ENCODE peak calls at places on chromosomes 13 and 19, in ten cellular contexts. One of them, this sample, is unnamed.

GRCh38 chr19:6532244-6532999 is 1.6 kb downstream of the TNFSF9 start:
- DNase-seq in DMS153: no peak
- DNase-seq in small intestine: no peak
- DNase-seq in D341Med: peak; percentile 41
- DNase-seq in EH: no peak
- DNase-seq in HTR-8/SVneo: no peak
- DNase-seq in HFFc6: no peak
- DNase-seq in NCI-H187: no peak
- DNase-seq in left cardiac atrium: no peak
- DNase-seq in foreskin fibroblast: no peak
- DNase-seq in this sample: no peak

GRCh38 chr13:25300861-25301346 is 521 bp upstream of the NUP58 start:
- DNase-seq in DMS153: no peak
- DNase-seq in small intestine: no peak
- DNase-seq in D341Med: peak; percentile 40
- DNase-seq in EH: no peak
- DNase-seq in HTR-8/SVneo: no peak
- DNase-seq in HFFc6: no peak
- DNase-seq in NCI-H187: no peak
- DNase-seq in left cardiac atrium: peak; percentile 42
- DNase-seq in foreskin fibroblast: no peak
- DNase-seq in this sample: peak; percentile 34

GRCh38 chr19:45103200-45103624 is 10.2 kb downstream of the PPP1R37 start:
- DNase-seq in DMS153: no peak
- DNase-seq in small intestine: no peak
- DNase-seq in D341Med: no peak
- DNase-seq in EH: peak; percentile 68
- DNase-seq in HTR-8/SVneo: no peak
- DNase-seq in HFFc6: no peak
- DNase-seq in NCI-H187: no peak
- DNase-seq in left cardiac atrium: no peak
- DNase-seq in foreskin fibroblast: peak; percentile 73
- DNase-seq in this sample: peak; percentile 44

GRCh38 chr13:92804346-92804745 is 422.3 kb upstream of the GPC6 start:
- DNase-seq in DMS153: no peak
- DNase-seq in small intestine: no peak
- DNase-seq in D341Med: no peak
- DNase-seq in EH: peak; percentile 56
- DNase-seq in HTR-8/SVneo: no peak
- DNase-seq in HFFc6: peak; percentile 31
- DNase-seq in NCI-H187: no peak
- DNase-seq in left cardiac atrium: no peak
- DNase-seq in foreskin fibroblast: peak; percentile 81
- DNase-seq in this sample: peak; percentile 64

GRCh38 chr19:39996218-39996810 is 546 bp upstream of the ZNF546 start:
- DNase-seq in DMS153: no peak
- DNase-seq in small intestine: no peak
- DNase-seq in D341Med: peak; percentile 66
- DNase-seq in EH: peak; percentile 78
- DNase-seq in HTR-8/SVneo: peak; percentile 51
- DNase-seq in HFFc6: peak; percentile 81
- DNase-seq in NCI-H187: no peak
- DNase-seq in left cardiac atrium: peak; percentile 26
- DNase-seq in foreskin fibroblast: peak; percentile 61
- DNase-seq in this sample: peak; percentile 78

GRCh38 chr19:58439576-58440554 is at the start of gene ZNF132:
- DNase-seq in DMS153: peak; percentile 99
- DNase-seq in small intestine: peak; percentile 100
- DNase-seq in D341Med: peak; percentile 88
- DNase-seq in EH: peak; percentile 100
- DNase-seq in HTR-8/SVneo: peak; percentile 96
- DNase-seq in HFFc6: peak; percentile 99
- DNase-seq in NCI-H187: peak; percentile 91
- DNase-seq in left cardiac atrium: peak; percentile 98
- DNase-seq in foreskin fibroblast: peak; percentile 100
- DNase-seq in this sample: peak; percentile 100

GRCh38 chr19:6288737-6289136 is 9.0 kb upstream of the MLLT1 start:
- DNase-seq in DMS153: no peak
- DNase-seq in small intestine: no peak
- DNase-seq in D341Med: no peak
- DNase-seq in EH: no peak
- DNase-seq in HTR-8/SVneo: no peak
- DNase-seq in HFFc6: no peak
- DNase-seq in NCI-H187: no peak
- DNase-seq in left cardiac atrium: no peak
- DNase-seq in foreskin fibroblast: no peak
- DNase-seq in this sample: no peak

GRCh38 chr13:70995338-70995737 is 871.7 kb downstream of the DACH1 start:
- DNase-seq in DMS153: no peak
- DNase-seq in small intestine: no peak
- DNase-seq in D341Med: no peak
- DNase-seq in EH: no peak
- DNase-seq in HTR-8/SVneo: no peak
- DNase-seq in HFFc6: no peak
- DNase-seq in NCI-H187: no peak
- DNase-seq in left cardiac atrium: no peak
- DNase-seq in foreskin fibroblast: no peak
- DNase-seq in this sample: no peak

GRCh38 chr19:2049741-2050348 is 1.2 kb downstream of the MKNK2 start:
- DNase-seq in DMS153: no peak
- DNase-seq in small intestine: peak; percentile 84
- DNase-seq in D341Med: no peak
- DNase-seq in EH: peak; percentile 66
- DNase-seq in HTR-8/SVneo: peak; percentile 41
- DNase-seq in HFFc6: peak; percentile 83
- DNase-seq in NCI-H187: no peak
- DNase-seq in left cardiac atrium: peak; percentile 80
- DNase-seq in foreskin fibroblast: peak; percentile 75
- DNase-seq in this sample: peak; percentile 67

GRCh38 chr19:54178581-54179261 is 5.8 kb upstream of the TMC4 start:
- DNase-seq in DMS153: peak; percentile 75
- DNase-seq in small intestine: no peak
- DNase-seq in D341Med: peak; percentile 78
- DNase-seq in EH: no peak
- DNase-seq in HTR-8/SVneo: no peak
- DNase-seq in HFFc6: no peak
- DNase-seq in NCI-H187: peak; percentile 53
- DNase-seq in left cardiac atrium: no peak
- DNase-seq in foreskin fibroblast: no peak
- DNase-seq in this sample: no peak

GRCh38 chr13:67063036-67063435 is 167.1 kb downstream of the PCDH9 start:
- DNase-seq in DMS153: peak; percentile 9
- DNase-seq in small intestine: no peak
- DNase-seq in D341Med: no peak
- DNase-seq in EH: no peak
- DNase-seq in HTR-8/SVneo: no peak
- DNase-seq in HFFc6: no peak
- DNase-seq in NCI-H187: peak; percentile 18
- DNase-seq in left cardiac atrium: no peak
- DNase-seq in foreskin fibroblast: no peak
- DNase-seq in this sample: no peak

GRCh38 chr13:31436478-31436877 is 236.7 kb downstream of the B3GLCT start:
- DNase-seq in DMS153: no peak
- DNase-seq in small intestine: no peak
- DNase-seq in D341Med: no peak
- DNase-seq in EH: no peak
- DNase-seq in HTR-8/SVneo: no peak
- DNase-seq in HFFc6: no peak
- DNase-seq in NCI-H187: no peak
- DNase-seq in left cardiac atrium: no peak
- DNase-seq in foreskin fibroblast: no peak
- DNase-seq in this sample: no peak

GRCh38 chr13:20065516-20065915 is 95.3 kb downstream of the GJA3 start:
- DNase-seq in DMS153: no peak
- DNase-seq in small intestine: no peak
- DNase-seq in D341Med: no peak
- DNase-seq in EH: no peak
- DNase-seq in HTR-8/SVneo: no peak
- DNase-seq in HFFc6: no peak
- DNase-seq in NCI-H187: no peak
- DNase-seq in left cardiac atrium: no peak
- DNase-seq in foreskin fibroblast: no peak
- DNase-seq in this sample: no peak

GRCh38 chr13:113916330-113916815 is 52.5 kb upstream of the GAS6 start:
- DNase-seq in DMS153: no peak
- DNase-seq in small intestine: no peak
- DNase-seq in D341Med: no peak
- DNase-seq in EH: peak; percentile 47
- DNase-seq in HTR-8/SVneo: no peak
- DNase-seq in HFFc6: peak; percentile 49
- DNase-seq in NCI-H187: no peak
- DNase-seq in left cardiac atrium: no peak
- DNase-seq in foreskin fibroblast: peak; percentile 82
- DNase-seq in this sample: peak; percentile 88

GRCh38 chr19:55600336-55601028 is 394 bp downstream of the ZNF524 start:
- DNase-seq in DMS153: peak; percentile 67
- DNase-seq in small intestine: no peak
- DNase-seq in D341Med: peak; percentile 92
- DNase-seq in EH: peak; percentile 54
- DNase-seq in HTR-8/SVneo: peak; percentile 65
- DNase-seq in HFFc6: no peak
- DNase-seq in NCI-H187: peak; percentile 95
- DNase-seq in left cardiac atrium: peak; percentile 80
- DNase-seq in foreskin fibroblast: peak; percentile 75
- DNase-seq in this sample: no peak

GRCh38 chr19:38277969-38278680 is 13.8 kb downstream of the SPINT2 start:
- DNase-seq in DMS153: no peak
- DNase-seq in small intestine: peak; percentile 66
- DNase-seq in D341Med: no peak
- DNase-seq in EH: peak; percentile 98
- DNase-seq in HTR-8/SVneo: no peak
- DNase-seq in HFFc6: peak; percentile 57
- DNase-seq in NCI-H187: no peak
- DNase-seq in left cardiac atrium: peak; percentile 84
- DNase-seq in foreskin fibroblast: peak; percentile 78
- DNase-seq in this sample: peak; percentile 21

GRCh38 chr13:45506811-45507210 is 42.1 kb downstream of the COG3 start:
- DNase-seq in DMS153: no peak
- DNase-seq in small intestine: no peak
- DNase-seq in D341Med: no peak
- DNase-seq in EH: no peak
- DNase-seq in HTR-8/SVneo: no peak
- DNase-seq in HFFc6: no peak
- DNase-seq in NCI-H187: no peak
- DNase-seq in left cardiac atrium: no peak
- DNase-seq in foreskin fibroblast: no peak
- DNase-seq in this sample: no peak

GRCh38 chr19:19636573-19636972 is 6.9 kb downstream of the GMIP start:
- DNase-seq in DMS153: no peak
- DNase-seq in small intestine: no peak
- DNase-seq in D341Med: no peak
- DNase-seq in EH: no peak
- DNase-seq in HTR-8/SVneo: no peak
- DNase-seq in HFFc6: no peak
- DNase-seq in NCI-H187: no peak
- DNase-seq in left cardiac atrium: no peak
- DNase-seq in foreskin fibroblast: no peak
- DNase-seq in this sample: no peak

GRCh38 chr13:114043421-114044053 is 69.7 kb upstream of the C13orf46 start:
- DNase-seq in DMS153: no peak
- DNase-seq in small intestine: no peak
- DNase-seq in D341Med: peak; percentile 82
- DNase-seq in EH: peak; percentile 70
- DNase-seq in HTR-8/SVneo: no peak
- DNase-seq in HFFc6: no peak
- DNase-seq in NCI-H187: no peak
- DNase-seq in left cardiac atrium: peak; percentile 70
- DNase-seq in foreskin fibroblast: peak; percentile 95
- DNase-seq in this sample: peak; percentile 99

GRCh38 chr13:51874651-51875050 is 12.9 kb downstream of the CCDC70 start:
- DNase-seq in DMS153: peak; percentile 17
- DNase-seq in small intestine: no peak
- DNase-seq in D341Med: no peak
- DNase-seq in EH: no peak
- DNase-seq in HTR-8/SVneo: no peak
- DNase-seq in HFFc6: no peak
- DNase-seq in NCI-H187: peak; percentile 72
- DNase-seq in left cardiac atrium: no peak
- DNase-seq in foreskin fibroblast: no peak
- DNase-seq in this sample: no peak

GRCh38 chr13:35549481-35549880 is 73.0 kb upstream of the MAB21L1 start:
- DNase-seq in DMS153: no peak
- DNase-seq in small intestine: peak; percentile 10
- DNase-seq in D341Med: no peak
- DNase-seq in EH: peak; percentile 87
- DNase-seq in HTR-8/SVneo: peak; percentile 17
- DNase-seq in HFFc6: peak; percentile 67
- DNase-seq in NCI-H187: no peak
- DNase-seq in left cardiac atrium: no peak
- DNase-seq in foreskin fibroblast: peak; percentile 85
- DNase-seq in this sample: peak; percentile 72

GRCh38 chr19:8028951-8029491 is 23.5 kb upstream of the CCL25 start:
- DNase-seq in DMS153: no peak
- DNase-seq in small intestine: peak; percentile 74
- DNase-seq in D341Med: peak; percentile 46
- DNase-seq in EH: no peak
- DNase-seq in HTR-8/SVneo: no peak
- DNase-seq in HFFc6: no peak
- DNase-seq in NCI-H187: no peak
- DNase-seq in left cardiac atrium: no peak
- DNase-seq in foreskin fibroblast: no peak
- DNase-seq in this sample: peak; percentile 51

GRCh38 chr19:55341191-55342043 is 1.7 kb downstream of the KMT5C start:
- DNase-seq in DMS153: peak; percentile 56
- DNase-seq in small intestine: peak; percentile 62
- DNase-seq in D341Med: peak; percentile 91
- DNase-seq in EH: peak; percentile 75
- DNase-seq in HTR-8/SVneo: peak; percentile 58
- DNase-seq in HFFc6: peak; percentile 41
- DNase-seq in NCI-H187: peak; percentile 88
- DNase-seq in left cardiac atrium: peak; percentile 82
- DNase-seq in foreskin fibroblast: peak; percentile 87
- DNase-seq in this sample: peak; percentile 56

GRCh38 chr13:94352057-94352456 is 127.4 kb downstream of the DCT start:
- DNase-seq in DMS153: no peak
- DNase-seq in small intestine: no peak
- DNase-seq in D341Med: no peak
- DNase-seq in EH: peak; percentile 39
- DNase-seq in HTR-8/SVneo: no peak
- DNase-seq in HFFc6: no peak
- DNase-seq in NCI-H187: no peak
- DNase-seq in left cardiac atrium: no peak
- DNase-seq in foreskin fibroblast: peak; percentile 20
- DNase-seq in this sample: peak; percentile 89

GRCh38 chr13:112616586-112617381 is 28.8 kb upstream of the TUBGCP3 start:
- DNase-seq in DMS153: peak; percentile 46
- DNase-seq in small intestine: peak; percentile 62
- DNase-seq in D341Med: peak; percentile 66
- DNase-seq in EH: peak; percentile 60
- DNase-seq in HTR-8/SVneo: peak; percentile 45
- DNase-seq in HFFc6: peak; percentile 42
- DNase-seq in NCI-H187: no peak
- DNase-seq in left cardiac atrium: no peak
- DNase-seq in foreskin fibroblast: peak; percentile 69
- DNase-seq in this sample: peak; percentile 60

GRCh38 chr19:28581468-28581770 is 631.5 kb downstream of the UQCRFS1 start:
- DNase-seq in DMS153: no peak
- DNase-seq in small intestine: no peak
- DNase-seq in D341Med: no peak
- DNase-seq in EH: no peak
- DNase-seq in HTR-8/SVneo: no peak
- DNase-seq in HFFc6: no peak
- DNase-seq in NCI-H187: no peak
- DNase-seq in left cardiac atrium: no peak
- DNase-seq in foreskin fibroblast: no peak
- DNase-seq in this sample: no peak

GRCh38 chr19:364496-365287 is 20.1 kb upstream of the MIER2 start:
- DNase-seq in DMS153: no peak
- DNase-seq in small intestine: no peak
- DNase-seq in D341Med: no peak
- DNase-seq in EH: no peak
- DNase-seq in HTR-8/SVneo: no peak
- DNase-seq in HFFc6: no peak
- DNase-seq in NCI-H187: no peak
- DNase-seq in left cardiac atrium: no peak
- DNase-seq in foreskin fibroblast: no peak
- DNase-seq in this sample: no peak

This sample was measured in fibroblast of mammary gland.